ENCODE peak calls at places on chromosomes 16 and 17, in ten cellular contexts. R, K, B, Z, N, H, O, X, W and A are unnamed samples.

GRCh38 chr17:76000016-76000754 is 470 bp upstream of the CDK3 start:
- DNase-seq in R (no peak), K (no peak), B (peak; percentile 93), Z (peak; percentile 40), N (peak; percentile 50), H (no peak), O (peak; percentile 68), X (no peak), W (peak; percentile 81), A (no peak)

GRCh38 chr17:81391964-81392908 is 3.0 kb upstream of the BAHCC1 start:
- DNase-seq in R (no peak), K (no peak), B (peak; percentile 42), Z (peak; percentile 93), N (no peak), H (no peak), O (peak; percentile 72), X (peak; percentile 67), W (peak; percentile 46), A (no peak)

GRCh38 chr16:20901441-20902112 is 1.0 kb downstream of the LYRM1 start:
- DNase-seq in R (no peak), K (peak; percentile 50), B (peak; percentile 56), Z (peak; percentile 75), N (peak; percentile 26), H (peak; percentile 71), O (peak; percentile 80), X (no peak), W (peak; percentile 55), A (peak; percentile 73)

GRCh38 chr16:11093578-11094074 is 149.3 kb downstream of the CLEC16A start:
- DNase-seq in R (no peak), K (no peak), B (no peak), Z (no peak), N (no peak), H (no peak), O (no peak), X (no peak), W (peak; percentile 36), A (no peak)

GRCh38 chr17:57869599-57870282 is 19.9 kb upstream of the MRPS23 start:
- DNase-seq in R (no peak), K (no peak), B (no peak), Z (peak; percentile 67), N (no peak), H (no peak), O (no peak), X (peak; percentile 80), W (no peak), A (no peak)

GRCh38 chr16:2762711-2763110 is 10.3 kb downstream of the SRRM2 start:
- DNase-seq in R (no peak), K (no peak), B (no peak), Z (no peak), N (no peak), H (no peak), O (peak; percentile 24), X (no peak), W (no peak), A (no peak)

GRCh38 chr16:2478273-2478672 is 3.3 kb downstream of the TBC1D24 start:
- DNase-seq in R (no peak), K (no peak), B (no peak), Z (no peak), N (no peak), H (no peak), O (no peak), X (no peak), W (no peak), A (no peak)

GRCh38 chr17:63476494-63476856 is 386 bp upstream of the ACE start:
- DNase-seq in R (no peak), K (no peak), B (peak; percentile 72), Z (no peak), N (peak; percentile 31), H (no peak), O (no peak), X (no peak), W (no peak), A (no peak)

GRCh38 chr17:65813306-65813705 is 251.9 kb upstream of the AXIN2 start:
- DNase-seq in R (no peak), K (no peak), B (no peak), Z (no peak), N (no peak), H (no peak), O (no peak), X (no peak), W (no peak), A (no peak)

GRCh38 chr16:84045001-84045817 is 2.6 kb upstream of the SLC38A8 start:
- DNase-seq in R (no peak), K (no peak), B (no peak), Z (no peak), N (no peak), H (no peak), O (peak; percentile 37), X (no peak), W (no peak), A (no peak)

GRCh38 chr17:40190197-40191021 is 13.1 kb downstream of the RAPGEFL1 start:
- DNase-seq in R (no peak), K (no peak), B (peak; percentile 84), Z (no peak), N (peak; percentile 21), H (no peak), O (no peak), X (no peak), W (no peak), A (no peak)

GRCh38 chr16:85029413-85029794 is 1.8 kb downstream of the KIAA0513 start:
- DNase-seq in R (no peak), K (no peak), B (no peak), Z (no peak), N (no peak), H (no peak), O (no peak), X (no peak), W (peak; percentile 46), A (no peak)

GRCh38 chr16:23748630-23749029 is 6.2 kb upstream of the CHP2 start:
- DNase-seq in R (no peak), K (no peak), B (no peak), Z (no peak), N (no peak), H (no peak), O (no peak), X (no peak), W (no peak), A (no peak)

DNA sequence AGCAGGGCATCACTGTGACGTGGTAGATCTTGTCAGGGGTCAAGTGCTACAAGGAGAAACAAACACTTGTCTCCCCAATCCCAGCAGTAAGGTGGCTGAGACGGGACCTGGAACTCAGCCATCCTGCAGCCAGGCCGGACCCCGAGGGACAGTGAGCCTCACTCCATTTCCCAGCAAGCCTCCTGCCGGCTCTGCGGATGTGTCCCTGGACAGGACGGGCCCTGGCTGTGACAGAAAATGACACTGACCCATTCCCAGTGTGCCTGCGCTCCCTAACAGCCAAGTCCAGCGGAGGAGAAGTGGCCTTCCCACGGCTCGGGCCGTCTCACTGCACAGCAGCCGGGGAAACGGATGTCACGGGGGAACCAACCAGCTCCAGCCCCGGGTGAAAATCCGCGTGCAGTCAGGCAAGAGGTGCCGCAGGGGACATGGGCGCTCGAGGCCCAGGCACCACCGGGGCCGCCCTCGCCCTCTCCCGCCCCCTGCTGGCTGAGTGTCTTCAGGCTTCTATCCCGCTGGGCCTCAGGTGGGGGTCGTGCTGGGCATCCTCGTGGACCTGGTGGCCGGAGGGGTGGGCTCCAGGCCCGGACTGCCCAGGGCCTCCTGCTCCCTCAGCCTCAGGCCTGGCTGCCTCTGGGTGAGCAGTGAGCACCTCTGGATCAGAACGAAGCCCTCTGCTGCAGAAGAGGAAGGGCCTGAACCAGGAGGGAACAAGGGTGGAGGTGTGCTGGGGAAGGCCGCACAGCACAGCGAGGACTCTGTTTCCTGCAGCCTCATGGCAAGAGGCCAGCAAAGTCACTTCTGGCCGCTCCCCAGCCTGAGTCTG is 6.7 kb downstream of the HAGHL start:
- DNase-seq in R (no peak), K (no peak), B (peak; percentile 79), Z (no peak), N (no peak), H (no peak), O (no peak), X (no peak), W (no peak), A (no peak)
- TF ChIP-seq CTCF in R (no peak), K (no peak), B (peak; percentile 80), Z (peak; percentile 53), N (peak; percentile 33), H (no peak), O (peak; percentile 37), X (peak; percentile 38), W (no peak), A (no peak)

DNA sequence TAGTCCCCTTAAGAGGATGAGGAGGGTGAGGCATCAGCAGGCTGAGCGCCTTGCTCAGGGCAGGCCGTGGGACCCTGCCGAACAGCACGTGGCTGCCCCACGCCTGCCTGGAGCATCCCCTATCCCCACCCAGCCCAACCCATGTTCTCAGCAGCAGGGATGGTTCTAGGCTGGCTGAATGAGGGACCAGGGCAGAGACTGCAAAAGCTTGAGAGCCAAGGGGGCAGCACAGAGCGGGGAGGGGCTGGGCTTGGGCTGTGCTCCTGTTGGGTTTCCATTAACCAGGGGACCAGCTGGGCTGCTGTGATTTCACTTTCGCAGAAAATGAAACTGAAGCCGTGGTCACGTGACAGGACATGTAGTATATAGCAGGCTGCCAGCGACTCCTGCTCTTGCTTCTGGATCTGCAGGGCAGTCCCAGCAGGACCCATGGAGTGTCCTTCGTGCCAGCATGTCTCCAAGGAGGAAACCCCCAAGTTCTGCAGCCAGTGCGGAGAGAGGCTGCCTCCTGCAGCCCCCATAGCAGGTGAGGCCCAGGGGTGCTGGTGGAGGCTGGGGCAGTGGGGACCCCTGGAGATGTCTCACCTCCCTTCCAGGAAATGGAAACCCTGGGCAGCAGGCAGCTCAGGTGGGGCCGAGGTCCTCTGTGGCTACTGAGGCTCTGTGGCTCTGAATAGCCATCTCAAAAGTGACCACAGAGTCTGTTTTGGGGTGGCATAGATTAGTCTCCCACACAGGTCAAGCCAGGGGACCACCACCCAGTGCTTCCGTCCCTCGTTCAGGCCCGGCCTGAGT is 2.8 kb downstream of the RNF213 start:
- DNase-seq in R (no peak), K (peak; percentile 92), B (peak; percentile 42), Z (peak; percentile 89), N (no peak), H (peak; percentile 94), O (peak; percentile 90), X (peak; percentile 83), W (peak; percentile 94), A (peak; percentile 84)
- TF ChIP-seq CTCF in R (no peak), K (no peak), B (no peak), Z (no peak), N (no peak), H (no peak), O (no peak), X (no peak), W (no peak), A (no peak)

GRCh38 chr16:17258848-17259713 is 211.7 kb downstream of the XYLT1 start:
- DNase-seq in R (no peak), K (no peak), B (peak; percentile 30), Z (no peak), N (no peak), H (no peak), O (no peak), X (no peak), W (peak; percentile 55), A (peak; percentile 80)
- TF ChIP-seq CTCF in R (no peak), K (no peak), B (peak; percentile 38), Z (no peak), N (no peak), H (no peak), O (no peak), X (no peak), W (no peak), A (peak; percentile 67)

DNA sequence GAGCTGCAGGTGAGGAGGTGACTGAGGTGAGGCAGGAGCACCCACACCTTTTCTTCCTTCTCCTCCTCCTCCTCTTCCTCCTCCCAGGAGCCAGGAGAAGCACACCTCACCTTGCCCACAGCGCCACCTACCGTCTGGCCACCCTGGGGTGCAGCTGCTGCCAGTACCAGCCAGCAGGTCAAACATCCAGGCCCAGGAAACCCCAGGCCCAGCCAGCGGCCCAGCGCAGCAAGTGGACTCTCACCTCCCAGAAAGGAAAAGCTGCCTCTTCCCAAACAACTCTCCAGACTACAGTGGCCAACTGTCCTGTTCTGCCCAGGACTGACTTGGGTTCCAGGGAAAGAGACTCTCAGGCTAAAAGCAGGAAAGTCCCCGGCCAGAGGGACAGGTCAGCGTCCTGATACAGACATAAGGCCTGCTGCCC is 22.7 kb downstream of the PEMT start:
- DNase-seq in R (peak; percentile 57), K (peak; percentile 68), B (peak; percentile 88), Z (peak; percentile 49), N (peak; percentile 80), H (no peak), O (peak; percentile 86), X (no peak), W (peak; percentile 80), A (no peak)
- TF ChIP-seq CTCF in R (peak; percentile 50), K (peak; percentile 74), B (peak; percentile 94), Z (peak; percentile 93), N (peak; percentile 84), H (peak; percentile 76), O (peak; percentile 72), X (peak; percentile 82), W (peak; percentile 75), A (peak; percentile 63)